ENCODE peak calls at places on chromosome 13, in ten cellular contexts. D is fibroblast of lung; V is left cardiac atrium; E is stimulated activated CD8-positive, alpha-beta memory T cell treated with anti-CD3 and anti-CD28 coated beads, Interleukin-2, amount 100 ng/mL, for 1 hour; W is fibroblast of the conjunctiva; I is AG08396; H is stimulated activated CD4-positive, alpha-beta T cell treated with anti-CD3 and anti-CD28 coated beads, Interleukin-1b, Interleukin-23, amount 100 ng/mL, for 24 hours; Q is amniotic epithelial cell; U is NCI-H1417; M is activated naive CD4-positive, alpha-beta T cell treated with anti-CD3 and anti-CD28 coated beads, Interleukin-2, amount 10 ng/mL, durations not matched to agents 7 days and 5 days. T is an unnamed sample.

GRCh38 chr13:84810781-84811180 is 928.5 kb upstream of the SLITRK1 start:
- DNase-seq in D (no peak), V (no peak), E (no peak), W (no peak), I (no peak), H (no peak), Q (no peak), U (peak; percentile 16), M (no peak), T (no peak)

GRCh38 chr13:26941345-26942174 is 181.0 kb upstream of the GPR12 start:
- DNase-seq in D (peak; percentile 54), V (no peak), E (no peak), W (no peak), I (peak; percentile 61), H (no peak), Q (peak; percentile 95), U (no peak), M (no peak), T (no peak)

GRCh38 chr13:100514788-100515409 is 73.7 kb downstream of the GGACT start:
- DNase-seq in D (peak; percentile 82), V (peak; percentile 85), E (peak; percentile 58), W (peak; percentile 59), I (peak; percentile 93), H (peak; percentile 54), Q (peak; percentile 55), U (peak; percentile 95), M (peak; percentile 83), T (peak; percentile 86)

GRCh38 chr13:39822437-39822836 is 167.0 kb downstream of the COG6 start:
- DNase-seq in D (no peak), V (no peak), E (no peak), W (no peak), I (no peak), H (no peak), Q (no peak), U (no peak), M (no peak), T (no peak)

GRCh38 chr13:29991343-29991742 is 140.9 kb upstream of the UBL3 start:
- DNase-seq in D (peak; percentile 64), V (no peak), E (no peak), W (peak; percentile 8), I (peak; percentile 83), H (no peak), Q (peak; percentile 73), U (no peak), M (no peak), T (no peak)

GRCh38 chr13:89136678-89137077 is 1465.5 kb downstream of the SLITRK5 start:
- DNase-seq in D (no peak), V (no peak), E (no peak), W (no peak), I (no peak), H (no peak), Q (peak; percentile 10), U (no peak), M (no peak), T (no peak)

GRCh38 chr13:47372742-47373141 is 475.9 kb upstream of the HTR2A start:
- DNase-seq in D (peak; percentile 4), V (no peak), E (no peak), W (no peak), I (no peak), H (no peak), Q (no peak), U (no peak), M (no peak), T (no peak)

GRCh38 chr13:107585466-107585865 is 629.9 kb downstream of the LIG4 start:
- DNase-seq in D (peak; percentile 44), V (no peak), E (no peak), W (no peak), I (no peak), H (no peak), Q (peak; percentile 36), U (peak; percentile 84), M (no peak), T (no peak)

GRCh38 chr13:66200555-66200954 is 1029.6 kb downstream of the PCDH9 start:
- DNase-seq in D (no peak), V (no peak), E (no peak), W (no peak), I (no peak), H (no peak), Q (peak; percentile 16), U (peak; percentile 29), M (no peak), T (no peak)

GRCh38 chr13:51396352-51396751 is 56.5 kb downstream of the INTS6 start:
- DNase-seq in D (peak; percentile 46), V (no peak), E (no peak), W (peak; percentile 30), I (no peak), H (no peak), Q (peak; percentile 59), U (no peak), M (no peak), T (no peak)

GRCh38 chr13:96982672-96983071 is 11.6 kb downstream of the OXGR1 start:
- DNase-seq in D (no peak), V (no peak), E (no peak), W (no peak), I (no peak), H (no peak), Q (no peak), U (no peak), M (no peak), T (no peak)

GRCh38 chr13:98707309-98707999 is 45.0 kb downstream of the SLC15A1 start:
- DNase-seq in D (no peak), V (no peak), E (no peak), W (no peak), I (no peak), H (no peak), Q (no peak), U (no peak), M (no peak), T (no peak)

GRCh38 chr13:23480324-23480723 is 46.8 kb upstream of the SACS start:
- DNase-seq in D (no peak), V (no peak), E (no peak), W (no peak), I (no peak), H (no peak), Q (no peak), U (no peak), M (no peak), T (no peak)

T was measured in NCI-H146.